ENCODE peak calls at places on chromosomes 5 and 9, in ten cellular contexts. One of them, this sample, is unnamed.
A peak's percentile ranks its signal among the peaks of the same experiment; 100 is the strongest.

GRCh38 chr5:32304622-32305021 is 8.1 kb downstream of the MTMR12 start:
- DNase-seq in PC-3: no peak
- DNase-seq in spleen: no peak
- DNase-seq in neural progenitor cell: no peak
- DNase-seq in brain microvascular endothelial cell: no peak
- DNase-seq in SK-N-SH: no peak
- DNase-seq in uterus: no peak
- DNase-seq in right atrium auricular region: no peak
- DNase-seq in HCT116: no peak
- DNase-seq in CD4-positive, alpha-beta memory T cell: no peak
- DNase-seq in this sample: no peak

GRCh38 chr5:147226512-147226911 is 8.3 kb upstream of the STK32A start:
- DNase-seq in PC-3: no peak
- DNase-seq in spleen: no peak
- DNase-seq in neural progenitor cell: no peak
- DNase-seq in brain microvascular endothelial cell: no peak
- DNase-seq in SK-N-SH: no peak
- DNase-seq in uterus: no peak
- DNase-seq in right atrium auricular region: no peak
- DNase-seq in HCT116: no peak
- DNase-seq in CD4-positive, alpha-beta memory T cell: no peak
- DNase-seq in this sample: no peak

GRCh38 chr9:96149881-96150280 is 152.1 kb downstream of the HSD17B3 start:
- DNase-seq in PC-3: no peak
- DNase-seq in spleen: no peak
- DNase-seq in neural progenitor cell: no peak
- DNase-seq in brain microvascular endothelial cell: no peak
- DNase-seq in SK-N-SH: no peak
- DNase-seq in uterus: no peak
- DNase-seq in right atrium auricular region: no peak
- DNase-seq in HCT116: no peak
- DNase-seq in CD4-positive, alpha-beta memory T cell: no peak
- DNase-seq in this sample: no peak

GRCh38 chr5:102670224-102670836 is 84.8 kb upstream of the PAM start:
- DNase-seq in PC-3: peak; percentile 76
- DNase-seq in spleen: no peak
- DNase-seq in neural progenitor cell: peak; percentile 60
- DNase-seq in brain microvascular endothelial cell: peak; percentile 14
- DNase-seq in SK-N-SH: peak; percentile 76
- DNase-seq in uterus: no peak
- DNase-seq in right atrium auricular region: no peak
- DNase-seq in HCT116: peak; percentile 47
- DNase-seq in CD4-positive, alpha-beta memory T cell: no peak
- DNase-seq in this sample: peak; percentile 48

GRCh38 chr5:14739538-14739937 is 75.0 kb downstream of the OTULIN start:
- DNase-seq in PC-3: peak; percentile 89
- DNase-seq in spleen: no peak
- DNase-seq in neural progenitor cell: no peak
- DNase-seq in brain microvascular endothelial cell: peak; percentile 49
- DNase-seq in SK-N-SH: no peak
- DNase-seq in uterus: no peak
- DNase-seq in right atrium auricular region: no peak
- DNase-seq in HCT116: no peak
- DNase-seq in CD4-positive, alpha-beta memory T cell: no peak
- DNase-seq in this sample: peak; percentile 83

GRCh38 chr5:52915176-52915875 is 73.8 kb upstream of the ITGA2 start:
- DNase-seq in PC-3: peak; percentile 76
- DNase-seq in spleen: no peak
- DNase-seq in neural progenitor cell: peak; percentile 66
- DNase-seq in brain microvascular endothelial cell: peak; percentile 76
- DNase-seq in SK-N-SH: peak; percentile 65
- DNase-seq in uterus: peak; percentile 24
- DNase-seq in right atrium auricular region: peak; percentile 63
- DNase-seq in HCT116: peak; percentile 70
- DNase-seq in CD4-positive, alpha-beta memory T cell: peak; percentile 41
- DNase-seq in this sample: peak; percentile 86

GRCh38 chr9:115276621-115277020 is 158.7 kb upstream of the TNC start:
- DNase-seq in PC-3: no peak
- DNase-seq in spleen: no peak
- DNase-seq in neural progenitor cell: no peak
- DNase-seq in brain microvascular endothelial cell: peak; percentile 31
- DNase-seq in SK-N-SH: no peak
- DNase-seq in uterus: no peak
- DNase-seq in right atrium auricular region: no peak
- DNase-seq in HCT116: no peak
- DNase-seq in CD4-positive, alpha-beta memory T cell: no peak
- DNase-seq in this sample: no peak

GRCh38 chr5:38827525-38827924 is 18.3 kb upstream of the OSMR start:
- DNase-seq in PC-3: peak; percentile 91
- DNase-seq in spleen: no peak
- DNase-seq in neural progenitor cell: no peak
- DNase-seq in brain microvascular endothelial cell: no peak
- DNase-seq in SK-N-SH: no peak
- DNase-seq in uterus: no peak
- DNase-seq in right atrium auricular region: no peak
- DNase-seq in HCT116: no peak
- DNase-seq in CD4-positive, alpha-beta memory T cell: no peak
- DNase-seq in this sample: peak; percentile 38

GRCh38 chr5:157485811-157486739 is 26.1 kb downstream of the NIPAL4 start:
- DNase-seq in PC-3: no peak
- DNase-seq in spleen: peak; percentile 88
- DNase-seq in neural progenitor cell: no peak
- DNase-seq in brain microvascular endothelial cell: no peak
- DNase-seq in SK-N-SH: no peak
- DNase-seq in uterus: no peak
- DNase-seq in right atrium auricular region: no peak
- DNase-seq in HCT116: no peak
- DNase-seq in CD4-positive, alpha-beta memory T cell: no peak
- DNase-seq in this sample: no peak
- H3K4me3 ChIP-seq in PC-3: no peak overlapping the region
- H3K4me3 ChIP-seq in spleen: no peak overlapping the region
- H3K4me3 ChIP-seq in neural progenitor cell: no peak overlapping the region
- H3K4me3 ChIP-seq in brain microvascular endothelial cell: no peak overlapping the region
- H3K4me3 ChIP-seq in SK-N-SH: no peak overlapping the region
- H3K4me3 ChIP-seq in uterus: no peak overlapping the region
- H3K4me3 ChIP-seq in right atrium auricular region: no peak overlapping the region
- H3K4me3 ChIP-seq in HCT116: no peak overlapping the region
- H3K4me3 ChIP-seq in CD4-positive, alpha-beta memory T cell: no peak overlapping the region
- H3K4me3 ChIP-seq in this sample: no peak overlapping the region

GRCh38 chr5:174734571-174735497 is 10.5 kb downstream of the MSX2 start:
- DNase-seq in PC-3: no peak
- DNase-seq in spleen: no peak
- DNase-seq in neural progenitor cell: peak; percentile 42
- DNase-seq in brain microvascular endothelial cell: no peak
- DNase-seq in SK-N-SH: peak; percentile 64
- DNase-seq in uterus: no peak
- DNase-seq in right atrium auricular region: no peak
- DNase-seq in HCT116: no peak
- DNase-seq in CD4-positive, alpha-beta memory T cell: no peak
- DNase-seq in this sample: no peak
- H3K4me3 ChIP-seq in PC-3: peak overlapping the region; percentile 70
- H3K4me3 ChIP-seq in spleen: no peak overlapping the region
- H3K4me3 ChIP-seq in neural progenitor cell: peak overlapping the region; percentile 48
- H3K4me3 ChIP-seq in brain microvascular endothelial cell: no peak overlapping the region
- H3K4me3 ChIP-seq in SK-N-SH: peak overlapping the region; percentile 39
- H3K4me3 ChIP-seq in uterus: no peak overlapping the region
- H3K4me3 ChIP-seq in right atrium auricular region: no peak overlapping the region
- H3K4me3 ChIP-seq in HCT116: peak overlapping the region; percentile 59
- H3K4me3 ChIP-seq in CD4-positive, alpha-beta memory T cell: no peak overlapping the region
- H3K4me3 ChIP-seq in this sample: no peak overlapping the region

DNA sequence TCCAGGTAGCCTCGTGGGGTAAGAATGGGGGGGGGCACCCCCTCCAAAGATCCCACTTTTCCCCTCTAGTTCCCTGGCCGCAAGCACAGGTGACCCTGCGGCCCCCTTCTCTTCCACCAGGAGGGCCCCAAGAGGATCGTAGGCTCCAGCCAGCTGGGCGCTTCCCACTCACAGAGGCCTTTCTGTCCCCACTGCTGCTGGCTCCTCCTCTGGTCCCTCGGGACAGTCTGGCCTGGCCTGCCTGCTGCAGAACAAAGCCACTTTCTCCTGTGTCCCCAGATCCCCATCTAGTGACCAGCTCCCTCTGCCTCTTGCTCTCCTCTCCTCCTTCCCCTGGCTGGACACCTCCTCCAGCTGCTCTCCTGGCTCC is 534 bp upstream of the SAPCD2 start:
- DNase-seq in PC-3: no peak
- DNase-seq in spleen: no peak
- DNase-seq in neural progenitor cell: no peak
- DNase-seq in brain microvascular endothelial cell: no peak
- DNase-seq in SK-N-SH: peak; percentile 77
- DNase-seq in uterus: no peak
- DNase-seq in right atrium auricular region: no peak
- DNase-seq in HCT116: no peak
- DNase-seq in CD4-positive, alpha-beta memory T cell: no peak
- DNase-seq in this sample: no peak
- H3K4me3 ChIP-seq in PC-3: peak overlapping the region; percentile 84
- H3K4me3 ChIP-seq in spleen: peak overlapping the region; percentile 47
- H3K4me3 ChIP-seq in neural progenitor cell: peak overlapping the region; percentile 72
- H3K4me3 ChIP-seq in brain microvascular endothelial cell: peak overlapping the region; percentile 48
- H3K4me3 ChIP-seq in SK-N-SH: peak overlapping the region; percentile 53
- H3K4me3 ChIP-seq in uterus: peak overlapping the region; percentile 21
- H3K4me3 ChIP-seq in right atrium auricular region: peak overlapping the region; percentile 29
- H3K4me3 ChIP-seq in HCT116: peak overlapping the region; percentile 80
- H3K4me3 ChIP-seq in CD4-positive, alpha-beta memory T cell: no peak overlapping the region
- H3K4me3 ChIP-seq in this sample: peak overlapping the region; percentile 41

DNA sequence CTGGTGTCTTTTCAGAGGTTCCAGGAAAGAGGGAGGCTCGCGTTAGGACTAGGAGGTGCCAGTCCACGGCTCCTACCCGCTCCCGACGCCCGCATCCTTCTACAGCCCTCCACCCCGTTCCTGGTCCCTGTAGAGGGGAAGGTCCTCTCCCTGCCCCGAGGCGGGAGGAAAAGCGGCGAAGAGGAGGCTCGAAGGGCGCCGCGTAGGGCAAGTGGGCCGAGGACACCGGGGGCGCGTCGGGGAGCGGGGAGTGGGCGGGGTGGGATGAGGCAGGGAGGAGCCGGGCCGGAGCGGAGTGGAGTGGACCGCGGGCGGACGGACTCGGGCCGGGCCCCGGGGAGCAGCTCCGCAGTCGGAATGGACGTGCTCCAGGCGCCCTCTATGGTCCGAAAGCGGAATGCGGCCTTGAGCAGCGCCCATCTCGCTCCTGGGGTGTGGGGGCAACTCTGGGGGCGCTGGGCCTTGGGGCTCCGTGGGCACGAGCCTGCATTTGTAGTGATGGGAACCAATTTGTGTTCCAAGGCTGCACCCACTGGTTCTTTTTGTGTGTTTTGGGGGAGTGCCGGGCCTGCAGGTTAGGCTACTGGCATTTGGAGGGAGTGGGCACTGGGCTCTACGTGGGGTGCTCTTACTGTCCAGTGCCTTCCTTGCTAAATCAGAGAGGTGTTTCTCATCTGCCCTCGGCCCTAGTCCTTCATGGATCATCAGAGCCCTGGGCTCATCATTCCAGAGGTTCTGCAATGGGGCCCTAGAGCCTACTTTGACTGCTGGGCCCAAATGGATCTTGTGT is 7.3 kb downstream of the IRX1 start:
- DNase-seq in PC-3: no peak
- DNase-seq in spleen: peak; percentile 72
- DNase-seq in neural progenitor cell: peak; percentile 67
- DNase-seq in brain microvascular endothelial cell: no peak
- DNase-seq in SK-N-SH: peak; percentile 67
- DNase-seq in uterus: no peak
- DNase-seq in right atrium auricular region: no peak
- DNase-seq in HCT116: no peak
- DNase-seq in CD4-positive, alpha-beta memory T cell: no peak
- DNase-seq in this sample: peak; percentile 17
- H3K4me3 ChIP-seq in PC-3: no peak overlapping the region
- H3K4me3 ChIP-seq in spleen: no peak overlapping the region
- H3K4me3 ChIP-seq in neural progenitor cell: peak overlapping the region; percentile 49
- H3K4me3 ChIP-seq in brain microvascular endothelial cell: no peak overlapping the region
- H3K4me3 ChIP-seq in SK-N-SH: no peak overlapping the region
- H3K4me3 ChIP-seq in uterus: no peak overlapping the region
- H3K4me3 ChIP-seq in right atrium auricular region: no peak overlapping the region
- H3K4me3 ChIP-seq in HCT116: no peak overlapping the region
- H3K4me3 ChIP-seq in CD4-positive, alpha-beta memory T cell: no peak overlapping the region
- H3K4me3 ChIP-seq in this sample: peak overlapping the region; percentile 5

DNA sequence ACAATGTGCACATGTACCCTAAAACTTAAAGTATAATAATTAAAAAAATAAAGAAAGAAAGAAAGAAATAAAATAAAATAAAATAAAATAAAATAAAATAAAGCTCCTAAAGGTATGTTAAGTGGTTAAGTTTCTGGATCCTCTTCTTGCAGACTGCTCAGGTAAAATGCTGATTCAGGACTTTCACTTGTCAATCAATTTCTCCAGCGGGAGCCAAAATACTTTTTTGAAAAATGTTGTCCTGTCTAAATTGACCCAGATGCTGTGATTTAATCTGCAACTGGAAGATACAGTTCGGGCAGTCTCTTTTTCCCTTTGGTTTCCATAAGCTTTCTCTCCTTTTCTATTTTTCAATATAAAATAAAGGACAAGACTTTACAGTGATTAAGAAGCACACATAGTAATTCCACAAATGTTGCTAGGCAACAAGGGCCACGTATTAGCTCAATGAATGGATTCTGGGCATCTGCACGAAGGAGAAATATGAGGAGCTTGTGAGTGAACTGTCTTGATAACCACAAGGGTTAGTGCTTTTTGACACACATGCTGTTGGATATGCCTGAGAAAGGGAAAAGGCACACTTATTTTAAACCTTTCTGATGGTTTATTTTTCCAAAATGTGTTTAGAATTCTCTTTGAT is 38.6 kb downstream of the HTR4 start:
- DNase-seq in PC-3: peak; percentile 59
- DNase-seq in spleen: no peak
- DNase-seq in neural progenitor cell: no peak
- DNase-seq in brain microvascular endothelial cell: peak; percentile 31
- DNase-seq in SK-N-SH: no peak
- DNase-seq in uterus: no peak
- DNase-seq in right atrium auricular region: no peak
- DNase-seq in HCT116: no peak
- DNase-seq in CD4-positive, alpha-beta memory T cell: no peak
- DNase-seq in this sample: peak; percentile 11
- H3K4me3 ChIP-seq in PC-3: no peak overlapping the region
- H3K4me3 ChIP-seq in spleen: no peak overlapping the region
- H3K4me3 ChIP-seq in neural progenitor cell: no peak overlapping the region
- H3K4me3 ChIP-seq in brain microvascular endothelial cell: no peak overlapping the region
- H3K4me3 ChIP-seq in SK-N-SH: no peak overlapping the region
- H3K4me3 ChIP-seq in uterus: no peak overlapping the region
- H3K4me3 ChIP-seq in right atrium auricular region: no peak overlapping the region
- H3K4me3 ChIP-seq in HCT116: no peak overlapping the region
- H3K4me3 ChIP-seq in CD4-positive, alpha-beta memory T cell: no peak overlapping the region
- H3K4me3 ChIP-seq in this sample: no peak overlapping the region

DNA sequence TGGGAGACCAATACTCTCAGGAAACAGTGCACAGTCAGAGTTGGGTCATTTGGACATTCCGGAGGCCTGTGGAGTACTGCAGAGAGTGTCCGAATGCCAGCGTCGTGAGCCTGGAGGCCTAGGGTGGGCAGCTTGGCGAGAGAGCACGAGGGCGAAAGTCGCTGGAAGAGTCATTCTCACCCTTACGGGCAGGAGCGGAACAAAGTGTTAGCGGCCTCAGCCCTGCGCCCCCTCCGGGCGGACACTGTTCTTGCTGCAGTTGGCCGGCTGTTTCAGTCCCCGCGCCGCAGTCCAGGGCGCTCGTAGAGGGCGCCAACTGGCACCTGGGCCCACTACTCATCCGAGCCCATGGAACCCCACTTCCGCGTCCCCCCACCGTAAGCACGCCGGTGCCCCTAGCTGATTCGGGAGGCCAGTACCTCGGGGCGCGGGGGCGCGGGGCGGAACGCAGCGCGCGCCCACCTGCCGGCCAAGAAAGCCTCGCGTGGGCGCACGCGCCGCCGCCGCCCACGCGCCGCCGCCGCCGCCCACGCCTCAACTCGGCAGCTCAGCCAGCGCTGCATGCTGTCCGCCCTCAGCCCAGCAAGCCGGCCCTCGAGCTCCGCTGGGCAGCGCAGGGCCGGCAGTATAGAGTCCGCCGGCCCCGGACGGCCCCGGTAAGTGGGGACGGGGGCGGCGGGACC is 99.7 kb upstream of the CCL21 start:
- DNase-seq in PC-3: no peak
- DNase-seq in spleen: no peak
- DNase-seq in neural progenitor cell: peak; percentile 75
- DNase-seq in brain microvascular endothelial cell: peak; percentile 1
- DNase-seq in SK-N-SH: peak; percentile 78
- DNase-seq in uterus: no peak
- DNase-seq in right atrium auricular region: no peak
- DNase-seq in HCT116: no peak
- DNase-seq in CD4-positive, alpha-beta memory T cell: peak; percentile 20
- DNase-seq in this sample: peak; percentile 36
- H3K4me3 ChIP-seq in PC-3: no peak overlapping the region
- H3K4me3 ChIP-seq in spleen: no peak overlapping the region
- H3K4me3 ChIP-seq in neural progenitor cell: peak overlapping the region; percentile 34
- H3K4me3 ChIP-seq in brain microvascular endothelial cell: no peak overlapping the region
- H3K4me3 ChIP-seq in SK-N-SH: peak overlapping the region; percentile 17
- H3K4me3 ChIP-seq in uterus: no peak overlapping the region
- H3K4me3 ChIP-seq in right atrium auricular region: no peak overlapping the region
- H3K4me3 ChIP-seq in HCT116: no peak overlapping the region
- H3K4me3 ChIP-seq in CD4-positive, alpha-beta memory T cell: no peak overlapping the region
- H3K4me3 ChIP-seq in this sample: no peak overlapping the region